ENCODE peak calls at places on chromosomes 4 and X, in six cellular contexts. One of them, this sample, is unnamed.

GRCh38 chrX:80812176-80812575 is 2.5 kb upstream of the BRWD3 start:
- DNase-seq in activated naive CD4-positive, alpha-beta T cell: no peak
- DNase-seq in NCI-H345: no peak
- DNase-seq in NCI-H1105: no peak
- DNase-seq in stimulated activated CD4-positive, alpha-beta T cell treated with anti-CD3 and anti-CD28 coated beads, Interleukin-4, amount 100 ng/mL, for 1 hour: peak; percentile 19
- DNase-seq in GM20000: peak; percentile 2
- DNase-seq in this sample: peak; percentile 48

GRCh38 chrX:15451913-15452312 is 41.2 kb downstream of the PIR start:
- DNase-seq in NCI-H1105: no peak
- DNase-seq in NCI-H345: no peak
- DNase-seq in GM20000: no peak
- DNase-seq in stimulated activated CD4-positive, alpha-beta T cell treated with anti-CD3 and anti-CD28 coated beads, Interleukin-4, amount 100 ng/mL, for 1 hour: no peak
- DNase-seq in activated naive CD4-positive, alpha-beta T cell: no peak
- DNase-seq in this sample: no peak

GRCh38 chr4:128846063-128846462 is 36.6 kb downstream of the JADE1 start:
- DNase-seq in NCI-H1105: peak; percentile 5
- DNase-seq in GM20000: no peak
- DNase-seq in stimulated activated CD4-positive, alpha-beta T cell treated with anti-CD3 and anti-CD28 coated beads, Interleukin-4, amount 100 ng/mL, for 1 hour: no peak
- DNase-seq in activated naive CD4-positive, alpha-beta T cell: no peak
- DNase-seq in NCI-H345: peak; percentile 76
- DNase-seq in this sample: no peak

GRCh38 chr4:4411906-4412305 is 25.0 kb downstream of the NSG1 start:
- DNase-seq in GM20000: no peak
- DNase-seq in stimulated activated CD4-positive, alpha-beta T cell treated with anti-CD3 and anti-CD28 coated beads, Interleukin-4, amount 100 ng/mL, for 1 hour: no peak
- DNase-seq in NCI-H345: no peak
- DNase-seq in NCI-H1105: no peak
- DNase-seq in activated naive CD4-positive, alpha-beta T cell: no peak
- DNase-seq in this sample: no peak

GRCh38 chr4:145694929-145695328 is 15.0 kb downstream of the C4orf51 start:
- DNase-seq in GM20000: no peak
- DNase-seq in activated naive CD4-positive, alpha-beta T cell: no peak
- DNase-seq in NCI-H1105: no peak
- DNase-seq in stimulated activated CD4-positive, alpha-beta T cell treated with anti-CD3 and anti-CD28 coated beads, Interleukin-4, amount 100 ng/mL, for 1 hour: no peak
- DNase-seq in NCI-H345: no peak
- DNase-seq in this sample: no peak

GRCh38 chrX:102968216-102968615 is 31.1 kb downstream of the RAB40AL start:
- DNase-seq in activated naive CD4-positive, alpha-beta T cell: no peak
- DNase-seq in GM20000: no peak
- DNase-seq in stimulated activated CD4-positive, alpha-beta T cell treated with anti-CD3 and anti-CD28 coated beads, Interleukin-4, amount 100 ng/mL, for 1 hour: no peak
- DNase-seq in NCI-H1105: no peak
- DNase-seq in NCI-H345: no peak
- DNase-seq in this sample: no peak

GRCh38 chrX:10012776-10013175 is 45.6 kb downstream of the CLDN34 start:
- DNase-seq in NCI-H345: no peak
- DNase-seq in GM20000: no peak
- DNase-seq in NCI-H1105: no peak
- DNase-seq in activated naive CD4-positive, alpha-beta T cell: no peak
- DNase-seq in stimulated activated CD4-positive, alpha-beta T cell treated with anti-CD3 and anti-CD28 coated beads, Interleukin-4, amount 100 ng/mL, for 1 hour: no peak
- DNase-seq in this sample: no peak

GRCh38 chr4:31701256-31701655 is 981.1 kb downstream of the PCDH7 start:
- DNase-seq in stimulated activated CD4-positive, alpha-beta T cell treated with anti-CD3 and anti-CD28 coated beads, Interleukin-4, amount 100 ng/mL, for 1 hour: no peak
- DNase-seq in NCI-H1105: no peak
- DNase-seq in NCI-H345: no peak
- DNase-seq in GM20000: no peak
- DNase-seq in activated naive CD4-positive, alpha-beta T cell: no peak
- DNase-seq in this sample: no peak

GRCh38 chrX:65196758-65197371 is 220.6 kb upstream of the ZC4H2 start:
- DNase-seq in NCI-H345: no peak
- DNase-seq in activated naive CD4-positive, alpha-beta T cell: no peak
- DNase-seq in GM20000: peak; percentile 1
- DNase-seq in NCI-H1105: no peak
- DNase-seq in stimulated activated CD4-positive, alpha-beta T cell treated with anti-CD3 and anti-CD28 coated beads, Interleukin-4, amount 100 ng/mL, for 1 hour: peak; percentile 1
- DNase-seq in this sample: peak; percentile 46

GRCh38 chr4:156971168-156971601 is 414 bp downstream of the PDGFC start:
- DNase-seq in GM20000: peak; percentile 29
- DNase-seq in NCI-H345: peak; percentile 22
- DNase-seq in stimulated activated CD4-positive, alpha-beta T cell treated with anti-CD3 and anti-CD28 coated beads, Interleukin-4, amount 100 ng/mL, for 1 hour: no peak
- DNase-seq in NCI-H1105: no peak
- DNase-seq in activated naive CD4-positive, alpha-beta T cell: no peak
- DNase-seq in this sample: no peak

GRCh38 chr4:145909331-145909730 is 29.3 kb downstream of the ZNF827 start:
- DNase-seq in GM20000: no peak
- DNase-seq in activated naive CD4-positive, alpha-beta T cell: no peak
- DNase-seq in stimulated activated CD4-positive, alpha-beta T cell treated with anti-CD3 and anti-CD28 coated beads, Interleukin-4, amount 100 ng/mL, for 1 hour: no peak
- DNase-seq in NCI-H1105: no peak
- DNase-seq in NCI-H345: no peak
- DNase-seq in this sample: no peak

GRCh38 chr4:153804742-153805141 is 15.9 kb upstream of the SFRP2 start:
- DNase-seq in stimulated activated CD4-positive, alpha-beta T cell treated with anti-CD3 and anti-CD28 coated beads, Interleukin-4, amount 100 ng/mL, for 1 hour: no peak
- DNase-seq in NCI-H1105: no peak
- DNase-seq in activated naive CD4-positive, alpha-beta T cell: no peak
- DNase-seq in NCI-H345: no peak
- DNase-seq in GM20000: no peak
- DNase-seq in this sample: no peak

GRCh38 chrX:150515801-150516200 is 52.6 kb upstream of the MTM1 start:
- DNase-seq in NCI-H1105: no peak
- DNase-seq in NCI-H345: no peak
- DNase-seq in stimulated activated CD4-positive, alpha-beta T cell treated with anti-CD3 and anti-CD28 coated beads, Interleukin-4, amount 100 ng/mL, for 1 hour: no peak
- DNase-seq in activated naive CD4-positive, alpha-beta T cell: no peak
- DNase-seq in GM20000: no peak
- DNase-seq in this sample: no peak

GRCh38 chrX:31209005-31209612 is 137.3 kb upstream of the FTHL17 start:
- DNase-seq in activated naive CD4-positive, alpha-beta T cell: no peak
- DNase-seq in NCI-H345: peak; percentile 43
- DNase-seq in NCI-H1105: no peak
- DNase-seq in stimulated activated CD4-positive, alpha-beta T cell treated with anti-CD3 and anti-CD28 coated beads, Interleukin-4, amount 100 ng/mL, for 1 hour: no peak
- DNase-seq in GM20000: no peak
- DNase-seq in this sample: no peak

GRCh38 chr4:102684605-102685052 is 76.1 kb downstream of the MANBA start:
- DNase-seq in NCI-H1105: no peak
- DNase-seq in GM20000: no peak
- DNase-seq in NCI-H345: no peak
- DNase-seq in activated naive CD4-positive, alpha-beta T cell: no peak
- DNase-seq in stimulated activated CD4-positive, alpha-beta T cell treated with anti-CD3 and anti-CD28 coated beads, Interleukin-4, amount 100 ng/mL, for 1 hour: no peak
- DNase-seq in this sample: peak; percentile 73

GRCh38 chr4:153152453-153153338 is 51.5 kb upstream of the TRIM2 start:
- DNase-seq in NCI-H1105: peak; percentile 65
- DNase-seq in activated naive CD4-positive, alpha-beta T cell: peak; percentile 5
- DNase-seq in stimulated activated CD4-positive, alpha-beta T cell treated with anti-CD3 and anti-CD28 coated beads, Interleukin-4, amount 100 ng/mL, for 1 hour: peak; percentile 77
- DNase-seq in NCI-H345: peak; percentile 54
- DNase-seq in GM20000: peak; percentile 44
- DNase-seq in this sample: peak; percentile 19